ENCODE peak calls at places on chromosomes 13 and 19, in nine cellular contexts. Y, B, P, D, J, H, W, G and I are unnamed samples.

GRCh38 chr19:32868206-32868950 is 1.2 kb downstream of the SLC7A9 start:
- DNase-seq in Y (no peak), B (no peak), P (no peak), D (no peak), J (no peak), H (no peak), W (no peak), G (no peak), I (no peak)

GRCh38 chr13:36345438-36346221 is 564 bp downstream of the SPART start:
- DNase-seq in Y (peak; percentile 91), B (peak; percentile 81), P (peak; percentile 11), D (peak; percentile 83), J (peak; percentile 85), H (peak; percentile 92), W (peak; percentile 78), G (peak; percentile 86), I (peak; percentile 72)

GRCh38 chr13:37349916-37350315 is 244.5 kb upstream of the CSNK1A1L start:
- DNase-seq in Y (no peak), B (no peak), P (no peak), D (no peak), J (no peak), H (no peak), W (no peak), G (no peak), I (no peak)

GRCh38 chr19:41928221-41928683 is at the start of gene ERFL:
- DNase-seq in Y (no peak), B (peak; percentile 52), P (peak; percentile 78), D (no peak), J (no peak), H (no peak), W (no peak), G (peak; percentile 50), I (no peak)

GRCh38 chr19:55552206-55552605 is 6.9 kb upstream of the SBK3 start:
- DNase-seq in Y (no peak), B (no peak), P (no peak), D (peak; percentile 16), J (no peak), H (no peak), W (no peak), G (no peak), I (no peak)

GRCh38 chr19:42422576-42423461 is 4.4 kb downstream of the LIPE start:
- DNase-seq in Y (peak; percentile 64), B (no peak), P (no peak), D (peak; percentile 34), J (no peak), H (no peak), W (no peak), G (peak; percentile 61), I (no peak)

GRCh38 chr13:75217949-75218348 is 264.0 kb downstream of the TBC1D4 start:
- DNase-seq in Y (no peak), B (peak; percentile 35), P (no peak), D (peak; percentile 7), J (no peak), H (peak; percentile 4), W (no peak), G (no peak), I (no peak)

GRCh38 chr13:113605866-113606438 is 21.4 kb downstream of the TFDP1 start:
- DNase-seq in Y (no peak), B (no peak), P (no peak), D (no peak), J (no peak), H (no peak), W (no peak), G (no peak), I (no peak)

DNA sequence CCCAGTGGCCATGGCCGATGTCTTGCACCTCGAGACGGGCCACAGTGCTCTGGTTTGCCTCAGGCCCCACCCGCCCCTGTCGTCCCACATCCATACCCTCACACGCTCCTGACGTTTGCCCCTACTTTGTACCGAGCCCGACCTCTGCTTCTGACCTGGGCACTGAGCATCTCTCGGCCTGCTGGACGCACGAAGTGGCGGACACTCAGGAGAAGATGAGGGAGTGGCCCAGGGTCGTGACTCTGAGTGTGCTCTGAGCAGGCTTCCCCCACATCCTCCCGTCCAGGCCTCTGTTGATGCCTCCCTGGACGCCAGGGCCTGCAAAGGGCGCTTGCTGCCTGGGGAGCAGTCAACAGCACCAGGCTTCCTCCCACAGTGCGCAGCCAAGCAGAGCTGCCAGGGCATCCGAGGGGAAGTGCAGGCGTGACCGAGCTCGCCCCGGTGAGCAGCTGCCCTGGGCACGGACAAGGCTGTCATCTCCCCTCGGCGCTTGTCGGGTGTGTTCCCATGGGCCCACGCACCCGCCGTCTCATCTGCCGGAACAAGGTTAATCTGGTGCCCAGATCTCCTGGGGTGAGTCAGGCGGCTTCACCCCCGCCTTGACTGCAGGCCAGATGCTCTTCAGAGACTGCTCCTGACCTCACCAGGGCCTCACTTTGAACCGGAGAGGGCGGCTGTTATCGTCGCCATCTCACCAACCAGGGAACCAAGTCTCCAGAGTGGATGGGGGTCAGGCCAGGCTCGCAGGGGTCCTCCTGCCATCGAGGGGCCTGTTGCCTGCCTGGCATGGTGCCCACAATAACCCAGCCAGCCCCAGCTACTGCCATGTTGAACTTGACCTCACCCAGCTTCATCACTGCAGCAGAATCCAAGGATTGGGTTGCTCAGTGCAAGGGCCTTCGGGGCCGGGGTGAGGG is 27.2 kb downstream of the COMP start:
- DNase-seq in Y (no peak), B (no peak), P (peak; percentile 73), D (peak; percentile 98), J (no peak), H (peak; percentile 27), W (no peak), G (no peak), I (peak; percentile 70)
- H3K27ac ChIP-seq in Y (no peak overlapping the region), B (no peak overlapping the region), P (no peak overlapping the region), D (peak overlapping the region; percentile 20), J (no peak overlapping the region), H (no peak overlapping the region), W (no peak overlapping the region), G (no peak overlapping the region), I (peak overlapping the region; percentile 11)

GRCh38 chr13:23983671-23984070 is 86.4 kb upstream of the C1QTNF9B start:
- DNase-seq in Y (no peak), B (no peak), P (no peak), D (no peak), J (no peak), H (no peak), W (no peak), G (no peak), I (no peak)
- H3K27ac ChIP-seq in Y (no peak overlapping the region), B (no peak overlapping the region), P (no peak overlapping the region), D (no peak overlapping the region), J (no peak overlapping the region), H (no peak overlapping the region), W (no peak overlapping the region), G (no peak overlapping the region), I (no peak overlapping the region)

DNA sequence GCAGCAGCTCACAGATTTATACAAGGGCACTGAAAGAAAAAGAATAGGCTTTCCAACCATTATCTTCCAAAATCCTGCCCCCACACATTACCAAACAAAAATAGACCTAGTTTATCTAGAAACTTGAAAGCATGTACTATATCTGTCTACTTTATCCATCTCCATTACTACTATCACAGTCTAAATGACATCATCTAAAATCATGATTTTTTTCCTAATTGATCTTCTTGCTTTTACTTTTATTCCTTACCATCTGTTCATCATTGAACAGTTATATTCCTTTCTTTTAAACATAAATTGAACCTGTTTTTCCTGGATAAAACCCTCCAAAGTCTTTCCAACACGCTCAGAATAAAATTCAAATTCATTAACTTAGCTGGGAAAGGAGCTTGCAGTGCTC is 414.7 kb downstream of the KCTD12 start:
- DNase-seq in Y (no peak), B (no peak), P (no peak), D (no peak), J (no peak), H (no peak), W (no peak), G (no peak), I (no peak)
- H3K27ac ChIP-seq in Y (no peak overlapping the region), B (no peak overlapping the region), P (no peak overlapping the region), D (no peak overlapping the region), J (no peak overlapping the region), H (no peak overlapping the region), W (no peak overlapping the region), G (no peak overlapping the region), I (no peak overlapping the region)

DNA sequence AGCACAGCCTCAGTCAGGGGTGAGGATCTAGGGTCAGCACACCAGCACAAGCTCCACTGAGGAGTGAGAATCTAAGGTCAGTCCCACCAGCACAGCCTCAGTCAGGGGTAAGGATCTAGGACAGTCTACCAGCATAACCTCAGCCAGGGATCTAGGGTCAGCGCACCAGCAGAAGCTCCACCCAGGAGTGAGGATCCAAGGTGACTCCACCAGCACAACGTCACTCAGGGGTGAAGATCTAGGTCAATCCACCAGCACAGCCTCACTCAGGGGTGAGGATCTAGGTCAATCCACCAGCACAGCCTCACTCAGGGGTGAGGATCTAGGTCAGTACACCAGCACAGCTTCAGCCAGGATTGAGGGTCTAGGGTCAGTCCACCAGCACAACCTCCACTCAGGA is 64.5 kb downstream of the RAB20 start:
- DNase-seq in Y (no peak), B (no peak), P (no peak), D (no peak), J (no peak), H (no peak), W (no peak), G (no peak), I (no peak)
- H3K27ac ChIP-seq in Y (no peak overlapping the region), B (no peak overlapping the region), P (no peak overlapping the region), D (no peak overlapping the region), J (no peak overlapping the region), H (no peak overlapping the region), W (peak overlapping the region; percentile 32), G (no peak overlapping the region), I (no peak overlapping the region)

GRCh38 chr19:16624236-16624635 is 3.8 kb downstream of the MED26 start:
- DNase-seq in Y (no peak), B (no peak), P (no peak), D (no peak), J (no peak), H (no peak), W (no peak), G (no peak), I (no peak)
- H3K27ac ChIP-seq in Y (no peak overlapping the region), B (no peak overlapping the region), P (no peak overlapping the region), D (no peak overlapping the region), J (no peak overlapping the region), H (no peak overlapping the region), W (no peak overlapping the region), G (peak overlapping the region; percentile 29), I (peak overlapping the region; percentile 66)

GRCh38 chr19:40026597-40026970 is 29.4 kb downstream of the ZNF780B start:
- DNase-seq in Y (no peak), B (no peak), P (no peak), D (no peak), J (no peak), H (no peak), W (no peak), G (no peak), I (no peak)
- H3K27ac ChIP-seq in Y (no peak overlapping the region), B (no peak overlapping the region), P (no peak overlapping the region), D (no peak overlapping the region), J (no peak overlapping the region), H (no peak overlapping the region), W (no peak overlapping the region), G (no peak overlapping the region), I (no peak overlapping the region)

GRCh38 chr19:43622070-43622469 is 2.6 kb upstream of the ZNF428 start:
- DNase-seq in Y (no peak), B (no peak), P (no peak), D (no peak), J (no peak), H (no peak), W (no peak), G (no peak), I (no peak)
- H3K27ac ChIP-seq in Y (no peak overlapping the region), B (no peak overlapping the region), P (no peak overlapping the region), D (no peak overlapping the region), J (no peak overlapping the region), H (no peak overlapping the region), W (no peak overlapping the region), G (no peak overlapping the region), I (no peak overlapping the region)

DNA sequence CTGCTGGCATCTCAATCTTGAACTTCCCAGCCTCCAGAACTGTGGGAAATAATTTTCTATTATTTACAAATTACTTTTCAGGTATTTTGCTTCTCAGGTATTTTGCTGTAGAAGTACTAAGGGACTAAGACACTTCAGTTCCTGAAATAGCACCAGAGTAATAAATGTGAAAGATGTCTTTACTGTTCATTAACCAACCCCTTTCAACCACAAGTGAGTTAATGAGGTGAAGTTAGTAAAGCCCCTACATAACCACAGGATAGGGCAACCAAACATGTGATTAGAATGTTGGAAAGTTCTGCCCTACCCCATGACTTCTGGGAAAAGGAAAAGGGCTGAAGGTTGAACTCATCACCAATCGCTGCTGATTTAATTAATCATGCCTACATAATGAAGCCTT is 2.7 kb upstream of the ZNF345 start:
- DNase-seq in Y (no peak), B (no peak), P (no peak), D (no peak), J (no peak), H (no peak), W (no peak), G (no peak), I (no peak)
- H3K27ac ChIP-seq in Y (no peak overlapping the region), B (no peak overlapping the region), P (no peak overlapping the region), D (no peak overlapping the region), J (no peak overlapping the region), H (no peak overlapping the region), W (no peak overlapping the region), G (no peak overlapping the region), I (no peak overlapping the region)